ENCODE peak calls at places on chromosomes 7 and 10, in five cellular contexts. Z is activated T-cell treated with anti-CD3 and anti-CD28 coated beads, Interleukin-2, amount 50 U/mL, for 72 hours; I is HL-60; A is transverse colon; C is CD8-positive, alpha-beta memory T cell. V is an unnamed sample.

GRCh38 chr10:77233466-77233865 is 404.1 kb downstream of the KCNMA1 start:
- DNase-seq in I (no peak), A (no peak), Z (no peak), C (no peak), V (no peak)

GRCh38 chr7:37052673-37053072 is 328.4 kb upstream of the AOAH start:
- DNase-seq in I (peak), Z (no peak), C (no peak), A (no peak), V (peak)

GRCh38 chr10:22988581-22989360 is 60.9 kb downstream of the ARMC3 start:
- DNase-seq in Z (peak), I (peak), A (peak), C (peak), V (peak)

GRCh38 chr7:90689256-90689655 is 93.1 kb downstream of the CDK14 start:
- DNase-seq in I (no peak), Z (no peak), C (no peak), A (no peak), V (no peak)

GRCh38 chr10:6023661-6024333 is 38.4 kb downstream of the IL2RA start:
- DNase-seq in C (no peak), I (no peak), A (no peak), Z (no peak), V (peak)

GRCh38 chr10:90865400-90865799 is 6.4 kb upstream of the RPP30 start:
- DNase-seq in C (no peak), Z (no peak), A (no peak), I (no peak), V (peak)

GRCh38 chr10:88974446-88975376 is 15.9 kb upstream of the FAS start:
- DNase-seq in I (no peak), C (no peak), A (no peak), Z (no peak), V (no peak)

GRCh38 chr7:75017832-75018231 is 53.3 kb downstream of the CASTOR2 start:
- DNase-seq in I (no peak), C (no peak), A (no peak), Z (no peak), V (no peak)

GRCh38 chr10:75430000-75430763 is 1.2 kb upstream of the LRMDA start:
- DNase-seq in I (peak), A (peak), C (no peak), Z (no peak), V (no peak)

GRCh38 chr10:88831709-88832108 is 19.9 kb downstream of the ANKRD22 start:
- DNase-seq in A (no peak), I (no peak), Z (peak), C (peak), V (no peak)

GRCh38 chr7:128740996-128741395 is 1.8 kb downstream of the CALU start:
- DNase-seq in I (no peak), Z (no peak), C (no peak), A (no peak), V (peak)

GRCh38 chr7:128924706-128925588 is 12.8 kb upstream of the IRF5 start:
- DNase-seq in C (no peak), I (no peak), A (no peak), Z (no peak), V (no peak)

GRCh38 chr10:129853236-129853946 is 110.7 kb downstream of the EBF3 start:
- DNase-seq in C (no peak), I (no peak), A (no peak), Z (no peak), V (peak)

GRCh38 chr7:148915211-148915610 is 31.1 kb upstream of the EZH2 start:
- DNase-seq in I (no peak), A (no peak), C (no peak), Z (no peak), V (no peak)

GRCh38 chr7:84085147-84085546 is 109.4 kb downstream of the SEMA3A start:
- DNase-seq in C (no peak), A (no peak), I (no peak), Z (no peak), V (peak)

GRCh38 chr10:71527135-71527534 is 130.4 kb downstream of the CDH23 start:
- DNase-seq in I (no peak), C (no peak), A (no peak), Z (no peak), V (no peak)

GRCh38 chr7:146375155-146375554 is 258.6 kb downstream of the CNTNAP2 start:
- DNase-seq in A (no peak), I (no peak), C (no peak), Z (no peak), V (no peak)

V was measured in AG10803.